ENCODE peak calls at places on chromosomes 1 and 21, in four cellular contexts. H, E, J and U are unnamed samples.

GRCh38 chr1:202710070-202711025 is at the start of gene SYT2:
- DNase-seq in H (no peak), E (no peak), J (peak; percentile 50), U (no peak)

GRCh38 chr1:174209347-174210187 is 50.2 kb downstream of the RABGAP1L start:
- DNase-seq in H (no peak), E (no peak), J (no peak), U (no peak)

GRCh38 chr1:204465469-204466415 is 28.9 kb downstream of the PIK3C2B start:
- DNase-seq in H (no peak), E (no peak), J (peak; percentile 56), U (no peak)

GRCh38 chr1:29122987-29123870 is 474 bp downstream of the TMEM200B start:
- DNase-seq in H (peak; percentile 16), E (peak; percentile 34), J (peak; percentile 55), U (no peak)

GRCh38 chr1:150066838-150067183 is 765 bp upstream of the VPS45 start:
- DNase-seq in H (no peak), E (peak; percentile 10), J (peak; percentile 64), U (peak; percentile 20)

GRCh38 chr1:200107004-200107470 is 79.5 kb downstream of the NR5A2 start:
- DNase-seq in H (no peak), E (no peak), J (no peak), U (no peak)

GRCh38 chr1:170415734-170416372 is 116.1 kb upstream of the GORAB start:
- DNase-seq in H (no peak), E (no peak), J (no peak), U (no peak)

GRCh38 chr1:64555947-64556346 is 86.0 kb downstream of the CACHD1 start:
- DNase-seq in H (no peak), E (no peak), J (no peak), U (no peak)

GRCh38 chr1:161020573-161021167 is at the start of gene F11R:
- DNase-seq in H (no peak), E (no peak), J (peak; percentile 53), U (no peak)

GRCh38 chr1:64183380-64183984 is 19.9 kb upstream of the UBE2U start:
- DNase-seq in H (peak; percentile 61), E (no peak), J (peak; percentile 44), U (no peak)

GRCh38 chr1:245812278-245812677 is 657.5 kb downstream of the KIF26B start:
- DNase-seq in H (no peak), E (no peak), J (no peak), U (no peak)

GRCh38 chr1:54777431-54777830 is 13.1 kb upstream of the PARS2 start:
- DNase-seq in H (no peak), E (no peak), J (no peak), U (no peak)

GRCh38 chr1:40710581-40711315 is 19.2 kb downstream of the NFYC start:
- DNase-seq in H (no peak), E (no peak), J (no peak), U (no peak)

GRCh38 chr1:184518958-184519357 is 132.1 kb downstream of the C1orf21 start:
- DNase-seq in H (no peak), E (no peak), J (no peak), U (no peak)

GRCh38 chr1:166166400-166166699 is 451 bp downstream of the FAM78B start:
- DNase-seq in H (no peak), E (no peak), J (no peak), U (no peak)

GRCh38 chr1:57843760-57844159 is 419.9 kb upstream of the DAB1 start:
- DNase-seq in H (no peak), E (no peak), J (no peak), U (no peak)

GRCh38 chr1:227170361-227171166 is 147.7 kb downstream of the CDC42BPA start:
- DNase-seq in H (peak; percentile 19), E (no peak), J (no peak), U (no peak)

GRCh38 chr1:26910343-26911160 is 3.2 kb downstream of the NR0B2 start:
- DNase-seq in H (no peak), E (no peak), J (no peak), U (no peak)

GRCh38 chr1:185767721-185768120 is 33.5 kb downstream of the HMCN1 start:
- DNase-seq in H (no peak), E (no peak), J (no peak), U (no peak)

GRCh38 chr1:218443255-218443654 is 98.1 kb downstream of the TGFB2 start:
- DNase-seq in H (no peak), E (no peak), J (no peak), U (no peak)

GRCh38 chr1:30415171-30415940 is 308.0 kb downstream of the MATN1 start:
- DNase-seq in H (no peak), E (no peak), J (no peak), U (no peak)

GRCh38 chr1:107680579-107680985 is 284.4 kb downstream of the VAV3 start:
- DNase-seq in H (no peak), E (no peak), J (no peak), U (no peak)

GRCh38 chr1:7558041-7558461 is 213.0 kb upstream of the VAMP3 start:
- DNase-seq in H (no peak), E (no peak), J (no peak), U (no peak)

GRCh38 chr1:214107322-214108096 is 119.7 kb downstream of the PROX1 start:
- DNase-seq in H (peak; percentile 0), E (no peak), J (no peak), U (no peak)

GRCh38 chr1:39165049-39165448 is 39.4 kb upstream of the MACF1 start:
- DNase-seq in H (no peak), E (no peak), J (no peak), U (no peak)

GRCh38 chr1:11198257-11198656 is 9.1 kb downstream of the ANGPTL7 start:
- DNase-seq in H (no peak), E (no peak), J (no peak), U (no peak)

GRCh38 chr21:44760376-44760775 is 41.2 kb downstream of the UBE2G2 start:
- DNase-seq in H (no peak), E (no peak), J (no peak), U (no peak)

GRCh38 chr1:184322253-184322652 is 64.6 kb upstream of the C1orf21 start:
- DNase-seq in H (no peak), E (no peak), J (no peak), U (no peak)

DNA sequence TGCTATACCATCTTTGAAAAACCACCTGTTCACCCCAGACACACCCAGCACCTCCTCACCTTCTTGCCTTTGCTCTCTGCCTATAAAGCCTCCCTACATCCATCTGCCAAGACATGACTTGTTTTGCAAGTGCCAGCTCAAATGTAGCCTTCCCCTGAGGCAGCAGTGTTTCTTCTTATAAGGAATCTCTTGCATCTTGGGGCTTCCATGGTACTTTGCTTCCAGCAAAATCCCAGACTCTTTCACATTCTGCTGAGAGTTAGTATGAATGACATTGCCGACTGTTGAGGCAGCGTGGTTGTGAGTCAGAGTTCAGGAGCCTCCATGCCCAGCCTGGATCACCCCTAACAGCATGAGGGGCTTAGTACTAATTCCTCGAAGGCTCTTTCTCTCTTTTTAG is 217.4 kb upstream of the RUNX1 start:
- DNase-seq in H (no peak), E (no peak), J (no peak), U (no peak)
- H3K27me3 ChIP-seq in H (no peaks in the 10 kb centered on the region), E (no peaks in the 10 kb centered on the region), J (no peaks in the 10 kb centered on the region), U (no peaks in the 10 kb centered on the region)

DNA sequence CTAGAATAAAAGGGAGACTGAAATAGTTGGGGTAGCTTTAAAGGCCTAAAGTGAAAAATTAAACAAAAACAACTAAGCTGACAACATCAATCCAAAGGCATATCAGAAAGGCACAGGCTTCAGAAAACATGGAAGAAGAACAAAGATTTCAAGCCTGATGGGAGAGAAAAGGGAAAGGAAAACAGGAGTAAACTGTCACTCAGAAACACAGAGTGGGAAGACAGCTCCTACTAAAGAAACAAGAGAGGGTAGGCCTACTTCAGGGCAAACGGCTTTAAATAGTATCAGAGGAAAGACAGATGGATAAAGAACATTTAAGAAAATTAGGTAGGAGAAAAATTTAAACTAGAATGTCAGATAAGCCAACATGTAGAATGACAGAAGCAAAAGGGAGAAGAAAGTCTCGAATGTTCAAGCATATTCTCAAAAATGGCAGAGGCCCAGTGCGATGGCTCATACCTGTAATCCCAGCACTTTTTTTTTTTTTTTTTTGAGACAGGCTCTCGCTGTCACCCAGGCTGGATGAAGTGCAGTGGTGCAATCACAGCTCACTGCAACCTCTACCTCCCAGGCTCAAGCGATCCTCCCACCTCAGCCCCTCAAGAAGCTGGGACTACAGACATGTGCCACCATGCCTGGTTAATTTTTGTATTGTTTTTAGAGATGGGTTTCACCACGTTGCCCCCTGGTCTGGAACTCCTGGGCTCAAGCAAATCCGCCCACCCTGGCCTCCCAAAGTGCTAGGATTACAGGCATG is 7.6 kb downstream of the EGLN1 start:
- DNase-seq in H (no peak), E (no peak), J (peak; percentile 69), U (no peak)
- H3K4me1 ChIP-seq in H (peaks cover 11% of the 10 kb centered on the region), E (peaks cover 46% of the 10 kb centered on the region), J (peaks cover 74% of the 10 kb centered on the region), U (no peaks in the 10 kb centered on the region)

GRCh38 chr1:222382171-222382570 is 165.7 kb downstream of the HHIPL2 start:
- DNase-seq in H (no peak), E (no peak), J (no peak), U (no peak)

GRCh38 chr1:222384536-222384935 is 163.4 kb downstream of the HHIPL2 start:
- DNase-seq in H (no peak), E (no peak), J (no peak), U (no peak)

GRCh38 chr1:222385973-222386372 is 161.9 kb downstream of the HHIPL2 start:
- DNase-seq in H (no peak), E (no peak), J (no peak), U (no peak)

GRCh38 chr1:222387020-222387816 is 160.7 kb downstream of the HHIPL2 start:
- DNase-seq in H (no peak), E (no peak), J (no peak), U (peak; percentile 50)

DNA sequence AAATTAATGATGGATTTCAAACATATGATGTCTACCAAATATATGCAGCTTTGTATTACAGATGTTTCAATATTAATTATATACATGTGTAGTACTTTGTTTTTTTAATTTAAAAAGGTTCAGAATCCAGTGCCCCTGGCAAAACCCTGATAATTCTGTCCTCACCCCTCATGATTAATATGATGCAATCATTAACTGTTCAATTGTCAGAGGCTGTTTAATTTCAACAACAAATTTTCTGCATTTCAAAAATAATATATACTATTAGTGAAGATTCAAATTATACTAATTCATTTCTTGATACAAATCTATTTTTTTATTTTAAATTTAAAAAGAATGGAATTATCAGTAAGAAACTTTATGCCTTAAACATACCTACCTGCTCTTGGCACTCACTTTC is 162.6 kb downstream of the HHIPL2 start:
- DNase-seq in H (no peak), E (no peak), J (no peak), U (no peak)
- H3K27me3 ChIP-seq in H (no peaks in the 10 kb centered on the region), E (no peaks in the 10 kb centered on the region), J (peaks cover 2% of the 10 kb centered on the region), U (no peaks in the 10 kb centered on the region)

DNA sequence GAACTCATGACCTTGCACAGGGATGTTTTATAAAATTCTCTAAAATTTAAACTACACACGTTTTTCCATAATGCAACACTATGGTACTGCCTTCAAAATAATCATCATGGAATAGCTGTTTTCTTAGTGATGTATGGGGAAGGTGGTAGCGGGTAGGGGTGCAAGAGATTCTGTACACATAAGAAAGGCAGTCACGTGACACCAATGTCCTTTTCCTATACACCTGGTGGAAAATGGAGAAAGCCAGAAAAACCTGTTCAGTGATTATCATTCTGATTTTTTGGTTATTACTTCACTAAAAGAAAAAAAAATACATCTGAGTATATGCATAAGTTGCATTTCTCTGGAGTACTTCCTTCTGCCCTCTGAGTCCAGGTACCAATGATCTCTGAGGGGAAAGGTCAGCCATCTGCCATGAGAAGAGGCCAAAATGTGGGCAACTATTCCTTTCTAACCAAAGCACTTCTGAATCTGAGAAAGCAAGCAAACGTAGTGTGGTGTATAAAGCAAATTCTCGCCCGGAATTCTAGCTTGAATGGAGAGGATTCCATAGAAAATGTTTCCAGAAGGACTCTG is 137.4 kb downstream of the RERE start:
- DNase-seq in H (no peak), E (no peak), J (no peak), U (no peak)
- H3K4me1 ChIP-seq in H (peaks cover 20% of the 10 kb centered on the region), E (no peaks in the 10 kb centered on the region), J (peaks cover 31% of the 10 kb centered on the region), U (peaks cover 2% of the 10 kb centered on the region)